ENCODE peak calls at places on chromosomes 1 and 21, in ten cellular contexts. H is lower leg skin; F is kidney epithelial cell; Q is right cardiac atrium; Z is lung; E is BJ; R is Peyer's patch; G is naive thymus-derived CD4-positive, alpha-beta T cell; U is tibial nerve; S is Caco-2. B is an unnamed sample.

GRCh38 chr1:233172201-233172600 is 123.3 kb downstream of the PCNX2 start:
- DNase-seq in H (no peak), F (no peak), Q (no peak), Z (no peak), E (no peak), R (no peak), G (no peak), U (peak), S (peak), B (no peak)

GRCh38 chr1:151579436-151580225 is 32.2 kb upstream of the SNX27 start:
- DNase-seq in H (no peak), F (no peak), Q (no peak), Z (no peak), E (no peak), R (no peak), G (no peak), U (no peak), S (no peak), B (no peak)

GRCh38 chr1:244369256-244370057 is 82.3 kb downstream of the ADSS2 start:
- DNase-seq in H (no peak), F (no peak), Q (no peak), Z (no peak), E (no peak), R (no peak), G (no peak), U (peak), S (peak), B (no peak)

GRCh38 chr1:85502625-85503083 is 37.7 kb upstream of the DDAH1 start:
- DNase-seq in H (no peak), F (no peak), Q (peak), Z (peak), E (no peak), R (no peak), G (no peak), U (peak), S (peak), B (no peak)

GRCh38 chr1:186139706-186140105 is 235.3 kb downstream of the TPR start:
- DNase-seq in H (no peak), F (no peak), Q (no peak), Z (no peak), E (peak), R (no peak), G (no peak), U (peak), S (no peak), B (no peak)

GRCh38 chr1:162661336-162661735 is 29.1 kb downstream of the DDR2 start:
- DNase-seq in H (no peak), F (no peak), Q (no peak), Z (no peak), E (no peak), R (no peak), G (no peak), U (no peak), S (no peak), B (no peak)

GRCh38 chr1:21289700-21290545 is at the start of gene ECE1:
- DNase-seq in H (peak), F (no peak), Q (peak), Z (peak), E (no peak), R (peak), G (peak), U (no peak), S (peak), B (no peak)

GRCh38 chr21:15759469-15759868 is 29.7 kb downstream of the USP25 start:
- DNase-seq in H (no peak), F (no peak), Q (no peak), Z (no peak), E (no peak), R (no peak), G (no peak), U (no peak), S (no peak), B (no peak)

GRCh38 chr21:38833122-38833521 is 27.4 kb downstream of the ETS2 start:
- DNase-seq in H (no peak), F (no peak), Q (no peak), Z (no peak), E (no peak), R (no peak), G (no peak), U (no peak), S (no peak), B (no peak)

GRCh38 chr1:210746024-210746423 is 387.9 kb downstream of the KCNH1 start:
- DNase-seq in H (no peak), F (no peak), Q (no peak), Z (no peak), E (no peak), R (no peak), G (no peak), U (no peak), S (no peak), B (no peak)

GRCh38 chr1:85258536-85259117 is 835 bp downstream of the C1orf52 start:
- DNase-seq in H (no peak), F (no peak), Q (no peak), Z (no peak), E (no peak), R (no peak), G (no peak), U (no peak), S (no peak), B (no peak)

GRCh38 chr1:55781944-55782482 is 566.8 kb upstream of the USP24 start:
- DNase-seq in H (no peak), F (peak), Q (no peak), Z (no peak), E (peak), R (no peak), G (no peak), U (no peak), S (no peak), B (no peak)

GRCh38 chr21:42407476-42407875 is 3.8 kb downstream of the UBASH3A start:
- DNase-seq in H (no peak), F (no peak), Q (no peak), Z (no peak), E (no peak), R (no peak), G (no peak), U (no peak), S (no peak), B (no peak)

DNA sequence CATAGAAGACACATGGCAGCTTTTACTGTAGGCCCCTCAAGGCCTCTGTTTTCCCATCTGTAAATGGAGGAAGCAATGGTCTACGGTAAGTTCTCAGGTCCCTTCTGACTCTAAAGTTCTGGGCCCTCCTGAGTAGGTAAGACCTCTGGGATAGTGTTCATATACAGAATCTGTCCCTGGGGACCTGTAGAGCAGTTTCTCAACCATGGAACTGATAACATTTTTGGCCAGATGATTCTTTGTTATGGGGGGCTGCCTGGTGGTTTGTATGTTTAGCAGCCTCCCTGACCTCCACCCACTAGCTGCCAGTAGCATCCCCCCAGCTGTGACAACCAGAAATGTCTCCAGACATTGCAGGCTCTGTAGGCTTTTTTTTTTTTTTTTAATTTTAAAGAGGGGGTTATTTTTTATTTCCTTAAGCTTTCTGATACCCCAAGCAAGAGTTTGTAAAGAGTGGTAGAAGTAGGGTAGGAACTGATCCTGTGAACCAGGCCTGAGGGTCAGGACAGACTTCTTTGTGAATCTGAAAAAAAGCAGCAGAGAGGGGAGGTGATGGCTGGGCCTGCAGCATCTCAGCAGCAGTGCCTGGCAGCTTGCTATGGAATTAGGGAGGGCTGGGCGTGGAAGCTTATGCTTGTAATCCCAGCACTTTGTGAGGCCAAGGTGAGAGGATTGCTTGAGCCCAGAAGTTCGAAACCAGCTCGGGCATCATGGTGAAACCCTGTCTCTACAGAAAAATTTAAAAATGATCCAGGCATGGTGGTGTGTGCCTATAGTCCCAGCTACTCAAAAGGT is 20.2 kb upstream of the TCEA3 start:
- DNase-seq in H (no peak), F (no peak), Q (no peak), Z (no peak), E (no peak), R (no peak), G (no peak), U (no peak), S (no peak), B (no peak)
- H3K4me3 ChIP-seq in H (no peak), F (no peak), Q (no peak), Z (no peak), E (no peak), R (no peak), G (no peak), U (no peak), S (no peak), B (peak)

GRCh38 chr1:61254629-61255323 is 172.4 kb downstream of the NFIA start:
- DNase-seq in H (no peak), F (no peak), Q (no peak), Z (no peak), E (no peak), R (no peak), G (no peak), U (peak), S (no peak), B (no peak)
- H3K4me3 ChIP-seq in H (no peak), F (no peak), Q (peak), Z (no peak), E (peak), R (no peak), G (no peak), U (peak), S (no peak), B (peak)

GRCh38 chr1:154971341-154971998 is 923 bp upstream of the SHC1 start:
- DNase-seq in H (no peak), F (no peak), Q (peak), Z (no peak), E (no peak), R (no peak), G (no peak), U (peak), S (no peak), B (no peak)

GRCh38 chr1:154969741-154970452 is 650 bp downstream of the SHC1 start:
- DNase-seq in H (no peak), F (no peak), Q (peak), Z (no peak), E (no peak), R (no peak), G (no peak), U (no peak), S (no peak), B (no peak)

GRCh38 chr1:154969246-154969645 is 1.3 kb downstream of the SHC1 start:
- DNase-seq in H (no peak), F (no peak), Q (no peak), Z (no peak), E (no peak), R (no peak), G (no peak), U (no peak), S (no peak), B (no peak)

GRCh38 chr1:154972213-154972516 is 1.6 kb upstream of the SHC1 start:
- DNase-seq in H (no peak), F (no peak), Q (no peak), Z (no peak), E (no peak), R (no peak), G (no peak), U (no peak), S (no peak), B (no peak)

DNA sequence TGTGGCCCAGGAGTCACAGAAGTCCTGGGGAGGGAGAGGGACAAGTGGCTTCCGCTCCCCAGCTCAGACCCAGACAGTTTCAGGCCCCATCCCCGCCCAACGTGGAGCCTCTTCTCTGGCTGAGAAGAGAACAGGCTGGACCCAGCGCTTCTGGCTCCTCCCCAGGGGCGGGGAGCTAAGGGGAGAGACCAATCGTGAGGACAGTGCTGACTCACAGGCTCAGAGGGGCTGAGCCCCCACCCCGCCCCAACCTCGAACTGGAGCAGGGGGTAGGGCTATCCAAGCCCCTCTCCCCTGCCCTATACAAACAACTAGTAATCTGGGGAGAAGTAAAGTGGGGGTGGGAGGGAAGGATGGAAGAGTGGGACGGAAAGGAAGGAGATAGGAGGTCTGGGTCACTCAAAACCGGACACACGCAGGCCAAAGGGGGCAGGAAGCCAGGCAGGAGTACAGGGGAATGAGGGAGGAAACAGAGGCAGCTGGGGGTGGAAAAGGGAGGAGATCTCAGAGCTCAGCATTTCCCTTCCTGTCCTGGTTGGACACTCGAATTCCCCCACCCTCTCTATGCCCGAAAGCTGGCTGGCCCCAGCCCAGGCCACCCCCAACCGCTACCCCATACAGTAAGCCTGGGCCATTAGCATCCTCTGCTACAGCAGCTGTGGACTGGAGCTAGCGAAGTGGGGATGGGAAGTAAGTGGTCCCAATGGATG is at the start of gene SHC1:
- DNase-seq in H (peak), F (peak), Q (peak), Z (peak), E (no peak), R (peak), G (no peak), U (peak), S (peak), B (peak)
- H3K4me3 ChIP-seq in H (peak), F (peak), Q (peak), Z (peak), E (peak), R (peak), G (no peak), U (peak), S (peak), B (peak)

GRCh38 chr1:154869351-154870116 is 547 bp downstream of the KCNN3 start:
- DNase-seq in H (no peak), F (no peak), Q (peak), Z (peak), E (no peak), R (no peak), G (no peak), U (peak), S (no peak), B (no peak)

GRCh38 chr1:154870734-154871133 is 653 bp upstream of the KCNN3 start:
- DNase-seq in H (no peak), F (no peak), Q (no peak), Z (no peak), E (no peak), R (no peak), G (no peak), U (no peak), S (no peak), B (no peak)

GRCh38 chr1:154867841-154868610 is 2.1 kb downstream of the KCNN3 start:
- DNase-seq in H (no peak), F (no peak), Q (no peak), Z (no peak), E (no peak), R (no peak), G (no peak), U (no peak), S (no peak), B (no peak)

GRCh38 chr1:154871374-154871773 is 1.3 kb upstream of the KCNN3 start:
- DNase-seq in H (no peak), F (no peak), Q (no peak), Z (no peak), E (no peak), R (no peak), G (no peak), U (no peak), S (no peak), B (no peak)

DNA sequence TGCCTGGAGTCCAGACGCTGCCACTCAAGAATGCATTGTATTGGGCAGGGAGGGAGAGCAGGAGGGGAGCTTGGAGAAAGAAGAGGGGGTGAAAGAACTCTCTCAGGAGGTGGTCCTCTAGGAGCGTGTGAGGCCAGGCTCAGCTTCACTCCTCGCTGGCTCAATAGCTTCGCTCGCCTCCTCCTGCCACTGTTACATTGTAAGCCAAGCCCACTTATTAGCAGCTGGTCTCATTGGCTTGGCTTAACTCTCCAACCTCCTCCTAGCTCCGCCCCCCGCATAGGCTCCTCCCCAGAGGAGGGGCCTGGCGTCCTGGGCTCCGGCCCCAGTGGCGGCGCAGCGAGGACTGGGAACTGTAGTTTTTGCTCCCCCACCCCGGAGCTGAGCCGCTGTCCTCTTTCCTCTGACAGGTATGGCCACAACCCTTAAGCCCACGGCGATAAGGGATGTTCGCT is at the start of gene KCNN3:
- DNase-seq in H (peak), F (peak), Q (peak), Z (peak), E (peak), R (peak), G (peak), U (peak), S (peak), B (no peak)
- H3K4me3 ChIP-seq in H (no peak), F (no peak), Q (peak), Z (no peak), E (no peak), R (peak), G (no peak), U (peak), S (no peak), B (peak)

B was measured in esophagus squamous epithelium.